ENCODE peak calls at places on chromosome 18, in nine cellular contexts. O is transverse colon, J is K562, I is HepG2, W is GM12891, B is stomach, T is breast epithelium, M is esophagus muscularis mucosa, Z is HCT116. N is an unnamed sample.

GRCh38 chr18:77071711-77072292 is 60.8 kb downstream of the MBP start:
- DNase-seq in O (no peak), J (no peak), I (no peak), W (no peak), B (peak), T (no peak), M (no peak), Z (no peak), N (no peak)

GRCh38 chr18:24019641-24020331 is 5.2 kb downstream of the TTC39C start:
- DNase-seq in O (no peak), J (no peak), I (no peak), W (no peak), B (no peak), T (no peak), M (no peak), Z (no peak), N (no peak)

GRCh38 chr18:57771183-57771582 is 31.9 kb downstream of the ATP8B1 start:
- DNase-seq in O (peak), J (no peak), I (no peak), W (no peak), B (peak), T (no peak), M (no peak), Z (no peak), N (no peak)

GRCh38 chr18:79625924-79626561 is 53.6 kb upstream of the CTDP1 start:
- DNase-seq in O (no peak), J (no peak), I (no peak), W (no peak), B (no peak), T (no peak), M (no peak), Z (no peak), N (no peak)

GRCh38 chr18:12960846-12961397 is 13.1 kb downstream of the SEH1L start:
- DNase-seq in O (peak), J (no peak), I (no peak), W (no peak), B (no peak), T (no peak), M (no peak), Z (no peak), N (no peak)

GRCh38 chr18:56593906-56594305 is 44.5 kb downstream of the TXNL1 start:
- DNase-seq in O (no peak), J (no peak), I (no peak), W (no peak), B (no peak), T (no peak), M (no peak), Z (no peak), N (no peak)

GRCh38 chr18:22223263-22223960 is 54.0 kb downstream of the GATA6 start:
- DNase-seq in O (peak), J (peak), I (peak), W (no peak), B (peak), T (peak), M (no peak), Z (peak), N (no peak)

GRCh38 chr18:44079602-44080001 is 601.1 kb upstream of the SETBP1 start:
- DNase-seq in O (no peak), J (no peak), I (peak), W (no peak), B (no peak), T (no peak), M (no peak), Z (no peak), N (no peak)

GRCh38 chr18:812123-812672 is at the start of gene YES1:
- DNase-seq in O (peak), J (peak), I (peak), W (peak), B (peak), T (peak), M (no peak), Z (peak), N (peak)
- TF ChIP-seq POLR2A in O (peak), J (no peak), I (no peak), W (no peak), B (peak), T (peak), M (no peak), Z (peak), N (peak)

GRCh38 chr18:74531043-74531442 is 3.3 kb upstream of the CNDP1 start:
- DNase-seq in O (no peak), J (no peak), I (no peak), W (no peak), B (peak), T (no peak), M (no peak), Z (no peak), N (no peak)
- TF ChIP-seq POLR2AphosphoS5 in O (no peak), J (no peak), I (no peak), W (no peak), B (no peak), T (no peak), M (no peak), Z (no peak), N (no peak)

GRCh38 chr18:62735387-62735786 is 20.0 kb downstream of the PHLPP1 start:
- DNase-seq in O (no peak), J (no peak), I (no peak), W (no peak), B (no peak), T (no peak), M (no peak), Z (no peak), N (no peak)
- TF ChIP-seq POLR2A in O (no peak), J (no peak), I (no peak), W (no peak), B (no peak), T (no peak), M (no peak), Z (no peak), N (no peak)

GRCh38 chr18:78607221-78607620 is 372.4 kb upstream of the SALL3 start:
- DNase-seq in O (no peak), J (no peak), I (no peak), W (no peak), B (no peak), T (no peak), M (no peak), Z (no peak), N (no peak)
- TF ChIP-seq POLR2AphosphoS5 in O (no peak), J (no peak), I (no peak), W (no peak), B (no peak), T (no peak), M (no peak), Z (no peak), N (no peak)

GRCh38 chr18:35972197-35973000 is at the start of gene RMP24:
- DNase-seq in O (peak), J (peak), I (peak), W (peak), B (peak), T (peak), M (peak), Z (peak), N (peak)
- TF ChIP-seq POLR2A in O (peak), J (peak), I (peak), W (peak), B (no peak), T (no peak), M (no peak), Z (peak), N (peak)

N was measured in GM12892.